ENCODE peak calls at places on chromosomes 11 and 22, in six cellular contexts. B is body of pancreas, U is choroid plexus epithelial cell, N is GM23338, Q is coronary artery, J is GM10248. R is an unnamed sample.

GRCh38 chr11:128599729-128600128 is 12.4 kb upstream of the ETS1 start:
- DNase-seq in U (peak), B (no peak), N (no peak), J (no peak), Q (no peak), R (no peak)

GRCh38 chr11:125081098-125081798 is 18.1 kb downstream of the SLC37A2 start:
- DNase-seq in B (no peak), N (no peak), U (no peak), J (no peak), Q (no peak), R (no peak)

GRCh38 chr11:125638315-125638714 is 13.4 kb downstream of the CHEK1 start:
- DNase-seq in U (no peak), N (no peak), J (no peak), B (no peak), Q (no peak), R (no peak)

GRCh38 chr11:69538840-69539239 is 57.4 kb downstream of the LINC01488 start:
- DNase-seq in J (no peak), N (no peak), B (peak), U (no peak), Q (no peak), R (no peak)

GRCh38 chr11:11963842-11964773 is 44.3 kb downstream of the DKK3 start:
- DNase-seq in Q (no peak), U (no peak), N (no peak), B (no peak), J (no peak), R (no peak)

GRCh38 chr11:79076526-79077115 is 364.2 kb downstream of the TENM4 start:
- DNase-seq in N (peak), B (peak), J (no peak), U (peak), Q (no peak), R (peak)

GRCh38 chr22:45584621-45585436 is 82.1 kb downstream of the FBLN1 start:
- DNase-seq in B (no peak), Q (no peak), N (no peak), U (no peak), J (no peak), R (no peak)

GRCh38 chr11:7538023-7538422 is 24.2 kb downstream of the PPFIBP2 start:
- DNase-seq in U (no peak), J (no peak), N (no peak), B (no peak), Q (no peak), R (no peak)

GRCh38 chr11:77799338-77799737 is 21.2 kb downstream of the RSF1 start:
- DNase-seq in U (no peak), N (no peak), Q (no peak), B (no peak), J (no peak), R (no peak)

GRCh38 chr11:32118025-32118974 is 27.4 kb downstream of the RCN1 start:
- DNase-seq in B (no peak), J (no peak), Q (no peak), N (no peak), U (peak), R (peak)

GRCh38 chr11:1221848-1222311 is 986 bp upstream of the MUC5B start:
- DNase-seq in U (no peak), J (no peak), Q (no peak), N (no peak), B (peak), R (peak)

GRCh38 chr22:48743601-48744282 is 1083.9 kb downstream of the BRD1 start:
- DNase-seq in J (no peak), N (no peak), Q (peak), B (no peak), U (no peak), R (no peak)

GRCh38 chr11:15923169-15923568 is 433.2 kb downstream of the SOX6 start:
- DNase-seq in N (peak), Q (no peak), J (no peak), B (no peak), U (peak), R (no peak)

GRCh38 chr22:45341503-45341902 is 31.8 kb downstream of the FAM118A start:
- DNase-seq in B (no peak), N (no peak), J (no peak), U (no peak), Q (no peak), R (no peak)

GRCh38 chr11:115541518-115541917 is 37.3 kb upstream of the CADM1 start:
- DNase-seq in N (no peak), U (no peak), B (no peak), Q (no peak), J (no peak), R (no peak)

GRCh38 chr11:125428486-125429173 is 67.4 kb downstream of the FEZ1 start:
- DNase-seq in U (no peak), N (peak), B (no peak), J (no peak), Q (no peak), R (peak)

GRCh38 chr11:10021563-10021962 is 272.5 kb downstream of the SBF2 start:
- DNase-seq in J (no peak), Q (no peak), U (no peak), N (peak), B (no peak), R (no peak)

GRCh38 chr11:70210051-70210501 is 7.0 kb downstream of the FADD start:
- DNase-seq in U (peak), Q (no peak), J (no peak), B (no peak), N (no peak), R (no peak)

GRCh38 chr22:20058989-20059770 is 20.9 kb upstream of the DGCR8 start:
- DNase-seq in U (no peak), N (no peak), Q (no peak), B (no peak), J (no peak), R (no peak)

GRCh38 chr11:128451651-128452470 is 135.5 kb downstream of the ETS1 start:
- DNase-seq in B (peak), J (no peak), U (peak), Q (peak), N (peak), R (peak)

GRCh38 chr11:33687733-33688479 is 12.7 kb downstream of the C11orf91 start:
- DNase-seq in B (peak), N (peak), J (peak), U (peak), Q (no peak), R (peak)
- TF ChIP-seq CTCF in B (peak), N (peak), J (peak), U (peak), Q (peak), R (peak)

GRCh38 chr11:45149483-45150056 is 3.1 kb downstream of the PRDM11 start:
- DNase-seq in U (no peak), N (no peak), Q (peak), B (no peak), J (no peak), R (no peak)
- TF ChIP-seq CTCF in U (no peak), N (no peak), Q (no peak), B (no peak), J (no peak), R (no peak)

DNA sequence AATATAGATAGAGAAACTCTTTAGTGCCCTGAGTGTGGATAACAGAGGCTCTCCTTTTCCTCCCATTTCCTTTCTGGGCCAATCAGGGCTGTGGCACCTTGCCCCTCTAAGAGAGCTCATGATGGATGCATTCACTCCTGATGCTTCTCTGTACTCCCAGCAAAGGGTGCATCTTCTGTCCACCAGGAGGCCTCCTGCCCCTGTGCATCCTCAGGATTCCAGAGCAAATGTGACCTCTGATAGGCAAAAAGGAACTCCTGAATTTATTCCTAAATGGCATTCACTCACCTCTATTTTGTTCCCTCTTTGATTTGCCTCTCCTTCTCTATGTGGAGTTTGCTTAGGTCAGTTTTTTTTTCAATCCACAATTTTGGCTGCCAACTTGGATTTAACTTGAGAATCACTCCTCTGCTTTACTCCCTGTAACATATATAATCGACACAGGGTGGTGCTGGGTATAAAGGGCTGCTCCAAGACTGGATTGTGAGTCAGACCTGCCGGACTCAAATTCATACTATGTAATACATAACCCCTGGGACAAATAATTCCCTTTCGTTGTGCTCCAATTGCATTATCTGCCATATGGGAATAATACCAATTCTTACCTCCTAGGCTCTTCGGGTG is 1.1 kb upstream of the MRGPRX4 start:
- DNase-seq in U (peak), N (peak), Q (no peak), J (no peak), B (no peak), R (peak)
- TF ChIP-seq CTCF in U (peak), N (peak), Q (no peak), J (peak), B (peak), R (peak)

DNA sequence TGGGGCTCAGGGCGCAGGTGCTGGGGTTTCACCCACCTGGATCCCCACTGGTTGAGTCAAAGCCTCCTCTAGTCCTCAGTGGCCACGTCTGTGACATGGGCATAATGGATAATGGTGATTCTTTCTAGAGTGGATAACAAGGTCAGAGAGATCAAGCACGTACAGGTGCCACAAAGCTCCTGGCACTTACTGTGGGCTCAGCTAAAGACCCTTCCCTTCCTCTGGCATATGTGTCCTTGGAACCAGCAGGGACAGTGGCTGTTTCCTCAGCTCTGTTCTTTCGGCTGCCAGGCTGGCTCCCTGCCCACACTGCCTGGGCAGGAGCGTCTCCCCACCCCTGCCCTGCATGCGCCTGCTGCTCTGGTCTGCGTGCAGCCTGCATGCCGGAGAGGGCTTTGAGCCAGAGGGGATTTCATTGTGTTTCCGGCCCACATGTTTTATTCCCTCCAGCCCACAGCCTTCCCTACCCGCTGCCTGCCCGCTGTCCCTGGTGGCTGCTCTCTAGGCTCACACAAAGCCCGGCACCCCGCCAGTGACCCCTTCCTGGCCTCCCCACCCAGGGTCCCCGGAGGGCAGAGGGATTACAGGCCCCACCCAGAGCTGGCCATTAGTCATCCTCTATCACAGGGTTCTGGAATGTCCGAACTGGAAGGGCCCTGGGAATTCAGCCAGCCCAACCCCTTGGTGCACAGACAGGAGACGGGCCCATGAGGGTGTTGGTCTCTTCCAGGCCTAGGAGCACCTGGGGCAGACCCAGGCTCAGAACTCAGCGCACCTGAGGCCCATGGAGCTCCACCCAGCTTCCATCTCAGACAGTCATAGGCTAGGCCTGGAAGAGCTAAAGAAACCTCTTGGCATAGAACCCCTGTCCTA is 55.3 kb upstream of the GCAT start:
- DNase-seq in B (peak), N (no peak), U (peak), J (no peak), Q (peak), R (peak)
- TF ChIP-seq CTCF in B (peak), N (no peak), U (peak), J (no peak), Q (no peak), R (no peak)

DNA sequence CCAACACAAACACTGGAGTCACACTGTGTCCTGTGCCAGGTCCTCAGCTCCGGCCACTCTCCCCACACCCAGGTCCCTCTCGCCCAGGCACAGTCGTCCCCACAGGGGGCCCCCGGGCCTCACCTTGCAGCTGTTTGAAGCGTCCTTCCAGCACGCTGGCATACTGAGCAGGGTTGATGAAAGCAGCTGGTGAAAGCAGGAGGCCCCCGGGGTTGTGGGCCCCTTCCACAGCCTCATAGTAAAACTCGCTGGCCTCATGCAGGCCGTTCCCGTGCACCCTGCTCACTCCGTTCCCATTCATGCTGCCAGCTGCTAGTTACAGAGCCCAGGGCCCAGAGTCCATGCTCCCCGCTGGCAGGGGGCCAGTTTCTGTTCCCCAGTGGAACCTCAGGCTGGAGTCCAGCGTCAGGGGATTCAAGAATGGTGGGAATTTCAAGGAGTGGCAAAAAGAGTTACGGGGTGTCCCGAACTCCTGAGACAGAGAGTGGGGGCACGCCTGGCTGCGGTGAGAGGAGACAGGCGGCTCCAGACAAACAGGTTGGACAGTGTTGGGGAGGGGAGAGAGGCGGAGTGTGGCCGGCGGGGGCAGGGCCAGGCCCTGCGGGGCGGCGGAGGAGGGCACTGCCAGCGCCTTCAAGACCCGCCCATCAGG is 10.6 kb downstream of the SPTBN2 start:
- DNase-seq in B (peak), U (no peak), Q (no peak), N (peak), J (no peak), R (peak)
- TF ChIP-seq CTCF in B (peak), U (no peak), Q (no peak), N (peak), J (no peak), R (peak)

GRCh38 chr11:2269601-2270321 is 627 bp downstream of the ASCL2 start:
- DNase-seq in U (peak), N (peak), B (peak), J (no peak), Q (peak), R (no peak)
- TF ChIP-seq CTCF in U (no peak), N (peak), B (peak), J (no peak), Q (no peak), R (no peak)

DNA sequence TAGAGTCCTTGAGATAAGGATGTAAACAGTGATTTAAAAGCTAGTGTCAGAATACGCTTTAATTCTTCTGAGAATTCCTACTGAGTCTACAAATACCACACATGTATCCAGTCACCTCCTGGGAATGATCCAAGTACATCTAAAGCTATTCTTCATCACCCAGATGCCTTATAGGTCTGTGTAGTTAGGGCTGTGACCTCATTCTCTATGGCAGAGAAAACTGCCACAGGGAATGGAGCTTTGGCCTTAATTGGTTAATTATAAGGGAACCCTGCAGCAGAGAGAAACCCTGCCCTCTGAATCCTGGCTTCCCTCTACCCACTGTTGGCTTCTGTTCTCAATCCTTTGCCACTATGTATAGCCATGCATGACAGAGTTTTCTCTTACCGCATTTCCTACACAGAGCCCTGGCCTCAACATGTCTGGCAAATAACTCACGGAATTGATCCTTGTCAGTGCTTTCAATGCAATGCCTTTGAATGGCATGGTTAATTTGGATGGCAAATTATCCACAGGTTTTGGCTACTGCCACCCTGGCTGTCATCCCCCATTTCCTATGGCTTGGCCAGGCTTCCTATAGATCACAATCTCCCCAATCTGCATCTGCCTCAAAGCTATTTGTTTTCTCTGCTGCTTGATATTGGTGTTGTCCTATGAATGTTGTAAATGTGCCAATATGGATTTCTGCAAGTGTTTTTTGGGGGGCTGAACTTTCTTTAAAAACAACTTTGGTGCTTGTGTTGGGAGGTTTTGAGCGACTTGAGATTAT is 2.9 kb downstream of the DIXDC1 start:
- DNase-seq in U (peak), Q (no peak), B (no peak), N (no peak), J (no peak), R (no peak)
- TF ChIP-seq CTCF in U (no peak), Q (no peak), B (no peak), N (no peak), J (no peak), R (no peak)

DNA sequence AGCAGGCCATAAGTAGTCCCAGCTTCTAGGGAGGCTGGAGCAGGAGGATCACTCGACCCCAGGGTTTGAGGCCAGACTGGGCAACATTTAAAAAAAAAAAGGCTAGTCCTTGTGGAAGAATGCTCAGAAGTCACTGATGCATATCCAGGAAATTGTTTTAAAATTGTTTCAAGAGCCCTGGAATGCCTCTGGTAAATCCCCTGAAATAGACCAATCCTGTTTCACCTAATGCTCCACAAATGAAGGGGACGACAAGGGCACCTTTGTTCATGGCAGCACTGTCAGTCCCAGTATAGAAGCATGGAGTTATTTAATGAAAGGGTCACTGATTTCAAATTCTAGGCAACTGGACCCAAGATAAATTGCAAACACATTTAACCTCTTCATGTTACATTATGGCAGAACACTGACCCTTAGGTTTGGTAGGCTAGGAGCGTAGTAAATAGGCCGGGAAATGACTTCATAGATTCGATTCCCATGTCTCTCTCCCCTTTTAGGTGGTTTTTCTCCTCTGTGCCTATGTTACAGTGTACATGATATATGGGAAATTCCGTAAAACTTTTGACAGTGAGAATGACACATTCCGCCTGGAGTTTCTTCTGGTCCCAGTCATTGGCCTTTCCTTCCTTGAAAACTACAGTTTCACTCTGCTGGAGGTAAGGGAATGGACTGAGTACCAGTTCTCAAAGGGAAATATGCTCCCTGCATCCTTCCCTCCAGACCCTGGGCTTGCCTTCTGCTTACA is 11.4 kb downstream of the KDELR3 start:
- DNase-seq in U (no peak), B (no peak), Q (no peak), N (no peak), J (no peak), R (no peak)
- TF ChIP-seq CTCF in U (no peak), B (no peak), Q (no peak), N (no peak), J (no peak), R (no peak)

GRCh38 chr11:42770444-42771065 is 541.2 kb upstream of the API5 start:
- DNase-seq in U (peak), N (peak), J (peak), B (peak), Q (no peak), R (no peak)
- TF ChIP-seq CTCF in U (peak), N (peak), J (peak), B (peak), Q (no peak), R (no peak)

DNA sequence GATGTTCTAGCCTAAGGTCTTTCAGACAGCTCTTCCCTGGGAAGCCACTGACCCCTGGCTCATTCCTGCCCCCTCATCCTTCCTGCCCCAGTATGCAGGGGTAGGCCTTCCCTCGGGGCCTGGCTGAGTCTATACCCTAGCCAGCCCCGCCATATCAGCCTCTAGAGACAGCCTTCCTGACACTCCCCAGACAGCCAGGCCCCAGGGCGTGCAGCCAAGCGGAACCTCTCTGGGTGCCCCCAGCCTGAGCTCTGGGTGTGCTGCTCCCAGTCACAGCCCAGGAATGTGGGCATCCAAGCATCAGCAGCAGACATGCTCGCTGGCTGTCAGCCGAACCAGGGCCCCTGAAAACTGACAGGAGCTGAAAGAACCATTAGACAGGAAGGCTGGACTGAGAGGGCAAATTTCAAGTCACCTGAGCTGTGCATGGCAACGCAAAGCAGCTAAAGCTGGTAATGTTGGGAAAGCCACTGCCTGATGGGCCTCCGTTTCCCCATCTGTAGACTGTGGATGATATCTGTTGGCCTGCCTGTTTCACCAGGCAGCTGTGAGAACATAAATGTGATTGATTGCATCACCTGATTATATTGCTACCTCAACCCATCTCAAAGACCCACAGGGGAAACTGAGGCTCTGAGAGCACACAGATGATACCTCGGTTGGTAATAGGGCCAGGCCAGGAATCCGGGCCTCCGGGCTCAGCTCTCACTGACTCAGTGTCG is 93.2 kb downstream of the LRRC32 start:
- DNase-seq in N (no peak), J (no peak), B (no peak), Q (peak), U (peak), R (peak)
- TF ChIP-seq CTCF in N (no peak), J (no peak), B (no peak), Q (no peak), U (no peak), R (no peak)